ENCODE peak calls at places on chromosome 5, in six cellular contexts. One of them, this sample, is unnamed.

GRCh38 chr5:40796487-40796889 is 1.7 kb downstream of the PRKAA1 start:
- DNase-seq in effector memory CD4-positive, alpha-beta T cell: no peak
- DNase-seq in cardiac muscle cell: peak; percentile 86
- DNase-seq in spleen: no peak
- DNase-seq in prostate gland: no peak
- DNase-seq in lower lobe of right lung: no peak
- DNase-seq in this sample: no peak

GRCh38 chr5:147464211-147464610 is 45.7 kb downstream of the DPYSL3 start:
- DNase-seq in spleen: no peak
- DNase-seq in lower lobe of right lung: no peak
- DNase-seq in effector memory CD4-positive, alpha-beta T cell: no peak
- DNase-seq in cardiac muscle cell: peak; percentile 71
- DNase-seq in prostate gland: peak; percentile 11
- DNase-seq in this sample: no peak

GRCh38 chr5:108637110-108637509 is 110.6 kb upstream of the FER start:
- DNase-seq in cardiac muscle cell: peak; percentile 78
- DNase-seq in spleen: no peak
- DNase-seq in effector memory CD4-positive, alpha-beta T cell: no peak
- DNase-seq in lower lobe of right lung: no peak
- DNase-seq in prostate gland: no peak
- DNase-seq in this sample: no peak

GRCh38 chr5:10329808-10330481 is 22.2 kb upstream of the CMBL start:
- DNase-seq in prostate gland: no peak
- DNase-seq in effector memory CD4-positive, alpha-beta T cell: no peak
- DNase-seq in lower lobe of right lung: no peak
- DNase-seq in cardiac muscle cell: peak; percentile 88
- DNase-seq in spleen: no peak
- DNase-seq in this sample: no peak

GRCh38 chr5:135456238-135457099 is 4.3 kb upstream of the TIFAB start:
- DNase-seq in effector memory CD4-positive, alpha-beta T cell: no peak
- DNase-seq in prostate gland: no peak
- DNase-seq in lower lobe of right lung: peak; percentile 85
- DNase-seq in spleen: peak; percentile 76
- DNase-seq in cardiac muscle cell: peak; percentile 88
- DNase-seq in this sample: no peak

GRCh38 chr5:127001621-127002296 is 28.6 kb downstream of the MARCHF3 start:
- DNase-seq in spleen: no peak
- DNase-seq in prostate gland: no peak
- DNase-seq in lower lobe of right lung: no peak
- DNase-seq in cardiac muscle cell: peak; percentile 88
- DNase-seq in effector memory CD4-positive, alpha-beta T cell: no peak
- DNase-seq in this sample: no peak

GRCh38 chr5:597871-598563 is 14.1 kb upstream of the CEP72 start:
- DNase-seq in effector memory CD4-positive, alpha-beta T cell: no peak
- DNase-seq in prostate gland: no peak
- DNase-seq in spleen: no peak
- DNase-seq in cardiac muscle cell: no peak
- DNase-seq in lower lobe of right lung: no peak
- DNase-seq in this sample: no peak

GRCh38 chr5:173474881-173475287 is 141.6 kb downstream of the BOD1 start:
- DNase-seq in cardiac muscle cell: peak; percentile 58
- DNase-seq in spleen: no peak
- DNase-seq in prostate gland: no peak
- DNase-seq in effector memory CD4-positive, alpha-beta T cell: no peak
- DNase-seq in lower lobe of right lung: no peak
- DNase-seq in this sample: no peak

GRCh38 chr5:143023447-143024096 is 253.4 kb downstream of the ARHGAP26 start:
- DNase-seq in effector memory CD4-positive, alpha-beta T cell: no peak
- DNase-seq in lower lobe of right lung: no peak
- DNase-seq in spleen: no peak
- DNase-seq in prostate gland: peak; percentile 27
- DNase-seq in cardiac muscle cell: peak; percentile 29
- DNase-seq in this sample: no peak

GRCh38 chr5:133818869-133819600 is 149.4 kb downstream of the C5orf15 start:
- DNase-seq in prostate gland: no peak
- DNase-seq in effector memory CD4-positive, alpha-beta T cell: no peak
- DNase-seq in spleen: no peak
- DNase-seq in cardiac muscle cell: no peak
- DNase-seq in lower lobe of right lung: peak; percentile 61
- DNase-seq in this sample: no peak

GRCh38 chr5:151030377-151030776 is 10.0 kb downstream of the GPX3 start:
- DNase-seq in prostate gland: peak; percentile 49
- DNase-seq in spleen: no peak
- DNase-seq in effector memory CD4-positive, alpha-beta T cell: no peak
- DNase-seq in lower lobe of right lung: no peak
- DNase-seq in cardiac muscle cell: no peak
- DNase-seq in this sample: no peak

GRCh38 chr5:151031554-151031953 is 11.2 kb downstream of the GPX3 start:
- DNase-seq in cardiac muscle cell: no peak
- DNase-seq in prostate gland: no peak
- DNase-seq in lower lobe of right lung: no peak
- DNase-seq in effector memory CD4-positive, alpha-beta T cell: no peak
- DNase-seq in spleen: no peak
- DNase-seq in this sample: no peak

GRCh38 chr5:151036556-151036955 is 16.2 kb downstream of the GPX3 start:
- DNase-seq in prostate gland: no peak
- DNase-seq in lower lobe of right lung: no peak
- DNase-seq in cardiac muscle cell: no peak
- DNase-seq in spleen: no peak
- DNase-seq in effector memory CD4-positive, alpha-beta T cell: no peak
- DNase-seq in this sample: no peak

GRCh38 chr5:151034422-151035379 is 14.3 kb downstream of the GPX3 start:
- DNase-seq in effector memory CD4-positive, alpha-beta T cell: no peak
- DNase-seq in lower lobe of right lung: no peak
- DNase-seq in prostate gland: no peak
- DNase-seq in cardiac muscle cell: no peak
- DNase-seq in spleen: no peak
- DNase-seq in this sample: no peak

DNA sequence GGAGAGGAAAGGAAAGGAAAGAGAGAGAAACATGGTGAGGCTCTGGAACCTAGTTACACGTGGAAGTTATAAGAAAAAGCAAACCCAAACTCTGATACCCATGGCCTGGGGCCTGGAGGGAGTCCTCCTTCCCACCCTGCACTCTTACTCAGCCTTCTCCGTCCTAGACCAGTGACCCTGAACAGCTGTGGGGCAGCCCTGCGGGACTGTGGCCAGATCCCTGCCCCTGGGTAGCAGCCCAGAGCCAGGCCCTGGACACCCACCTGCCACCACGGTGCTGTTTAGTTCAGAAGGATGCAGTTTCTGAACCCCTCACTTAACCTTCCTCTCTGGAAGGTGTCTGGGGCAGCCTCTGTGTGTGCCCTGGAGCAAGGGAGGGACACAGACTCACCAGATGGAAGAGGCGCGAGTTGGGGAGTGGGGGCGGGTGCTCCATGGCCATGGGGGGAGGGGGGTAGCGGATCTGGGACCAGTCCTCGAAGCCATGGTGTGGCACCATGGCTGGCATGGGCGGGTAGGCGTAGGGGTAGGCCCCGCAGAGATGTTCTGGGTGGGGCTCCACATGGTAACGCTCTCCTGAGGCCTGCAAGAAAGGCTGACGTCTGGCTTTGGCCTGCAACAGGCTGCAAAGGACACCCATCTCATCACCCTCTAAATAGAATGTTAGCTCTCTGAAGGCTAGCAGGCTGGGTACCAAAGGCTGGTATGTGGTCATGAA is 13.0 kb downstream of the GPX3 start:
- DNase-seq in effector memory CD4-positive, alpha-beta T cell: no peak
- DNase-seq in lower lobe of right lung: no peak
- DNase-seq in prostate gland: no peak
- DNase-seq in cardiac muscle cell: no peak
- DNase-seq in spleen: no peak
- DNase-seq in this sample: no peak
- H3K36me3 ChIP-seq in effector memory CD4-positive, alpha-beta T cell: peaks cover 100% of the 10 kb centered on the region
- H3K36me3 ChIP-seq in lower lobe of right lung: peaks cover 95% of the 10 kb centered on the region
- H3K36me3 ChIP-seq in prostate gland: peaks cover 14% of the 10 kb centered on the region
- H3K36me3 ChIP-seq in cardiac muscle cell: peaks cover 61% of the 10 kb centered on the region
- H3K36me3 ChIP-seq in spleen: peaks cover 96% of the 10 kb centered on the region
- H3K36me3 ChIP-seq in this sample: no peaks in the 10 kb centered on the region

GRCh38 chr5:77449277-77449676 is 42.8 kb downstream of the WDR41 start:
- DNase-seq in cardiac muscle cell: peak; percentile 6
- DNase-seq in lower lobe of right lung: no peak
- DNase-seq in spleen: no peak
- DNase-seq in prostate gland: peak; percentile 22
- DNase-seq in effector memory CD4-positive, alpha-beta T cell: no peak
- DNase-seq in this sample: no peak

GRCh38 chr5:77444356-77444755 is 47.8 kb downstream of the WDR41 start:
- DNase-seq in effector memory CD4-positive, alpha-beta T cell: no peak
- DNase-seq in lower lobe of right lung: no peak
- DNase-seq in spleen: no peak
- DNase-seq in cardiac muscle cell: no peak
- DNase-seq in prostate gland: no peak
- DNase-seq in this sample: no peak

GRCh38 chr5:77449981-77450380 is 42.1 kb downstream of the WDR41 start:
- DNase-seq in spleen: no peak
- DNase-seq in prostate gland: no peak
- DNase-seq in effector memory CD4-positive, alpha-beta T cell: no peak
- DNase-seq in lower lobe of right lung: no peak
- DNase-seq in cardiac muscle cell: peak; percentile 4
- DNase-seq in this sample: no peak

GRCh38 chr5:77452351-77452750 is 39.8 kb downstream of the WDR41 start:
- DNase-seq in cardiac muscle cell: no peak
- DNase-seq in effector memory CD4-positive, alpha-beta T cell: no peak
- DNase-seq in prostate gland: no peak
- DNase-seq in lower lobe of right lung: no peak
- DNase-seq in spleen: no peak
- DNase-seq in this sample: no peak

GRCh38 chr5:77448831-77449230 is 43.3 kb downstream of the WDR41 start:
- DNase-seq in spleen: no peak
- DNase-seq in cardiac muscle cell: no peak
- DNase-seq in lower lobe of right lung: no peak
- DNase-seq in effector memory CD4-positive, alpha-beta T cell: no peak
- DNase-seq in prostate gland: no peak
- DNase-seq in this sample: no peak
- H3K36me3 ChIP-seq in spleen: peaks cover 18% of the 10 kb centered on the region
- H3K36me3 ChIP-seq in cardiac muscle cell: peaks cover 11% of the 10 kb centered on the region
- H3K36me3 ChIP-seq in lower lobe of right lung: peaks cover 42% of the 10 kb centered on the region
- H3K36me3 ChIP-seq in effector memory CD4-positive, alpha-beta T cell: no peaks in the 10 kb centered on the region
- H3K36me3 ChIP-seq in prostate gland: no peaks in the 10 kb centered on the region
- H3K36me3 ChIP-seq in this sample: no peaks in the 10 kb centered on the region

DNA sequence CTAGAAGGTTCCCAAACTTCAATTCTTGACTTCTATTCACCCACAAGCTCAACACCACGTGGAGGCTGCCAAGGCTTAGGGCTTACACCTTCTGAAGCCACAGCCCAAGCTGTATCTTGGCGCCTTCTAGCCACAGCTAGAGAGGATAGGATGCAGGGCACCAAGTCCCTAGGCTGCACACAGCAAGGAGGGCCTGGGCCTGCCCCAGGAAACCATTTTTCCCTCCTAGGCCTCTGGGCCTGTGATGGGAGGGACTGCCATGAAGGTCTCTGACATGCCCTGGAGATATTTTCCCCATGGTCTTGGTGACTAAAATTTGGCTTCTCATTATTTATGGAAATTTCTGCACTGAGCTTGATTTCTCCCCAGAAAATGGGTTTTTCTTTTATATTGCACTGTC is 112.5 kb downstream of the CPLANE1 start:
- DNase-seq in effector memory CD4-positive, alpha-beta T cell: no peak
- DNase-seq in prostate gland: no peak
- DNase-seq in spleen: no peak
- DNase-seq in lower lobe of right lung: no peak
- DNase-seq in cardiac muscle cell: no peak
- DNase-seq in this sample: no peak
- H3K36me3 ChIP-seq in effector memory CD4-positive, alpha-beta T cell: peaks cover 5% of the 10 kb centered on the region
- H3K36me3 ChIP-seq in prostate gland: no peaks in the 10 kb centered on the region
- H3K36me3 ChIP-seq in spleen: peaks cover 21% of the 10 kb centered on the region
- H3K36me3 ChIP-seq in lower lobe of right lung: peaks cover 23% of the 10 kb centered on the region
- H3K36me3 ChIP-seq in cardiac muscle cell: peaks cover 31% of the 10 kb centered on the region
- H3K36me3 ChIP-seq in this sample: peaks cover 1% of the 10 kb centered on the region

GRCh38 chr5:181235323-181235688 is 8.4 kb downstream of the RACK1 start:
- DNase-seq in lower lobe of right lung: no peak
- DNase-seq in prostate gland: no peak
- DNase-seq in effector memory CD4-positive, alpha-beta T cell: no peak
- DNase-seq in cardiac muscle cell: no peak
- DNase-seq in spleen: no peak
- DNase-seq in this sample: no peak

GRCh38 chr5:181235689-181236366 is 7.9 kb downstream of the RACK1 start:
- DNase-seq in spleen: no peak
- DNase-seq in effector memory CD4-positive, alpha-beta T cell: no peak
- DNase-seq in lower lobe of right lung: no peak
- DNase-seq in prostate gland: no peak
- DNase-seq in cardiac muscle cell: no peak
- DNase-seq in this sample: no peak

GRCh38 chr5:181236954-181237641 is 6.6 kb downstream of the RACK1 start:
- DNase-seq in prostate gland: no peak
- DNase-seq in lower lobe of right lung: no peak
- DNase-seq in effector memory CD4-positive, alpha-beta T cell: no peak
- DNase-seq in spleen: no peak
- DNase-seq in cardiac muscle cell: no peak
- DNase-seq in this sample: no peak

GRCh38 chr5:181237758-181238385 is 5.8 kb downstream of the RACK1 start:
- DNase-seq in spleen: no peak
- DNase-seq in effector memory CD4-positive, alpha-beta T cell: no peak
- DNase-seq in cardiac muscle cell: no peak
- DNase-seq in lower lobe of right lung: no peak
- DNase-seq in prostate gland: no peak
- DNase-seq in this sample: no peak

DNA sequence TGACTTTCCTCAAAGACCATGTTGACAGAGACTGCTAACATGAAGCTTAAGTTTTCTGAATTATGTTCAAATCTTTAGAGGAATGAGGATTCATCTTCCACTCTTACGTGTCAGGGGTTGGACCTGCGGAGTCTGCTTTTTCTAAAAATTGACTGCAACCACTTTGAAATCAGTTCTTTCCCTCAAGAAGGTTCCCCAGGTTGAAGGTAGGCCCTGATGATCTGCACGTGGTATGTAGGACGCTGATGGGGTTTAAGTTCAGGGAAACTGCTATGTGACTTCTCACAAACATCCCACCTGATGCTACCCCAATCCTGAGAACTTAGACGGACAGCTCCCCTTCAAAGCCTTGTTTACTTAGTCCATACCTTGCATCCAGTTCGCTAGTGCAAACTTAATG is 7.2 kb downstream of the RACK1 start:
- DNase-seq in effector memory CD4-positive, alpha-beta T cell: no peak
- DNase-seq in cardiac muscle cell: no peak
- DNase-seq in lower lobe of right lung: no peak
- DNase-seq in spleen: no peak
- DNase-seq in prostate gland: no peak
- DNase-seq in this sample: no peak
- H3K36me3 ChIP-seq in effector memory CD4-positive, alpha-beta T cell: peaks cover 83% of the 10 kb centered on the region
- H3K36me3 ChIP-seq in cardiac muscle cell: peaks cover 65% of the 10 kb centered on the region
- H3K36me3 ChIP-seq in lower lobe of right lung: peaks cover 100% of the 10 kb centered on the region
- H3K36me3 ChIP-seq in spleen: peaks cover 93% of the 10 kb centered on the region
- H3K36me3 ChIP-seq in prostate gland: peaks cover 25% of the 10 kb centered on the region
- H3K36me3 ChIP-seq in this sample: peaks cover 30% of the 10 kb centered on the region

This sample was measured in Panc1.